ENCODE peak calls at places on chromosomes 3 and 15, in four cellular contexts. Q is ELR, X is omental fat pad, O is esophagus muscularis mucosa. N is an unnamed sample.
A peak's percentile ranks its signal among the peaks of the same experiment; 100 is the strongest.

GRCh38 chr3:99021466-99021865 is 120.0 kb upstream of the DCBLD2 start:
- DNase-seq in Q (no peak), O (no peak), X (no peak), N (no peak)

GRCh38 chr3:195087321-195087720 is 183.6 kb downstream of the XXYLT1 start:
- DNase-seq in O (no peak), Q (no peak), X (no peak), N (no peak)

GRCh38 chr3:170320471-170321121 is 36.9 kb upstream of the SKIL start:
- DNase-seq in O (no peak), Q (no peak), X (no peak), N (no peak)

GRCh38 chr3:119912220-119912619 is 130.3 kb downstream of the NR1I2 start:
- DNase-seq in O (no peak), X (no peak), Q (peak; percentile 14), N (no peak)

GRCh38 chr15:55221090-55222011 is 24.6 kb upstream of the RSL24D1 start:
- DNase-seq in X (no peak), Q (peak; percentile 89), O (no peak), N (no peak)

GRCh38 chr15:79004336-79004735 is 59.5 kb upstream of the CTSH start:
- DNase-seq in O (no peak), Q (peak; percentile 93), X (no peak), N (no peak)

GRCh38 chr3:89340431-89340830 is 233.0 kb downstream of the EPHA3 start:
- DNase-seq in O (no peak), X (no peak), Q (no peak), N (no peak)

GRCh38 chr3:53806182-53807116 is 39.8 kb downstream of the CHDH start:
- DNase-seq in Q (peak; percentile 51), X (no peak), O (no peak), N (no peak)

GRCh38 chr3:168002786-168003368 is 92.8 kb downstream of the GOLIM4 start:
- DNase-seq in O (no peak), X (no peak), Q (peak; percentile 59), N (no peak)

N was measured in T-cell.